ENCODE peak calls at places on chromosomes 12 and 14, in nine cellular contexts. One of them, this sample, is unnamed.

GRCh38 chr14:34324363-34324795 is 137.7 kb downstream of the SPTSSA start:
- DNase-seq in foreskin fibroblast: peak; percentile 64
- DNase-seq in non-pigmented ciliary epithelial cell: no peak
- DNase-seq in DMS 273 treated with DMSO at 0.1 percent for 48 hours: no peak
- DNase-seq in fibroblast of mammary gland: peak; percentile 50
- DNase-seq in effector memory CD8-positive, alpha-beta T cell: peak; percentile 10
- DNase-seq in HL-60: no peak
- DNase-seq in NCI-H2081: peak; percentile 22
- DNase-seq in HT1080: peak; percentile 34
- DNase-seq in this sample: no peak

GRCh38 chr12:95774311-95775045 is 16.1 kb downstream of the NTN4 start:
- DNase-seq in foreskin fibroblast: peak; percentile 43
- DNase-seq in non-pigmented ciliary epithelial cell: no peak
- DNase-seq in DMS 273 treated with DMSO at 0.1 percent for 48 hours: no peak
- DNase-seq in fibroblast of mammary gland: no peak
- DNase-seq in effector memory CD8-positive, alpha-beta T cell: no peak
- DNase-seq in HL-60: no peak
- DNase-seq in NCI-H2081: no peak
- DNase-seq in HT1080: no peak
- DNase-seq in this sample: no peak

GRCh38 chr12:108826115-108826806 is 31.1 kb downstream of the SSH1 start:
- DNase-seq in foreskin fibroblast: peak; percentile 98
- DNase-seq in non-pigmented ciliary epithelial cell: peak; percentile 89
- DNase-seq in DMS 273 treated with DMSO at 0.1 percent for 48 hours: peak; percentile 55
- DNase-seq in fibroblast of mammary gland: peak; percentile 98
- DNase-seq in effector memory CD8-positive, alpha-beta T cell: no peak
- DNase-seq in HL-60: no peak
- DNase-seq in NCI-H2081: no peak
- DNase-seq in HT1080: peak; percentile 95
- DNase-seq in this sample: peak; percentile 95

GRCh38 chr12:4824415-4824814 is 85.3 kb upstream of the KCNA1 start:
- DNase-seq in foreskin fibroblast: peak; percentile 43
- DNase-seq in non-pigmented ciliary epithelial cell: peak; percentile 69
- DNase-seq in DMS 273 treated with DMSO at 0.1 percent for 48 hours: no peak
- DNase-seq in fibroblast of mammary gland: peak; percentile 93
- DNase-seq in effector memory CD8-positive, alpha-beta T cell: no peak
- DNase-seq in HL-60: no peak
- DNase-seq in NCI-H2081: no peak
- DNase-seq in HT1080: peak; percentile 88
- DNase-seq in this sample: peak; percentile 24

GRCh38 chr14:101673873-101674272 is 87.6 kb upstream of the PPP2R5C start:
- DNase-seq in foreskin fibroblast: no peak
- DNase-seq in non-pigmented ciliary epithelial cell: no peak
- DNase-seq in DMS 273 treated with DMSO at 0.1 percent for 48 hours: no peak
- DNase-seq in fibroblast of mammary gland: no peak
- DNase-seq in effector memory CD8-positive, alpha-beta T cell: no peak
- DNase-seq in HL-60: no peak
- DNase-seq in NCI-H2081: no peak
- DNase-seq in HT1080: no peak
- DNase-seq in this sample: no peak

GRCh38 chr12:89192419-89192818 is 159.9 kb downstream of the DUSP6 start:
- DNase-seq in foreskin fibroblast: peak; percentile 48
- DNase-seq in non-pigmented ciliary epithelial cell: no peak
- DNase-seq in DMS 273 treated with DMSO at 0.1 percent for 48 hours: no peak
- DNase-seq in fibroblast of mammary gland: peak; percentile 23
- DNase-seq in effector memory CD8-positive, alpha-beta T cell: no peak
- DNase-seq in HL-60: no peak
- DNase-seq in NCI-H2081: no peak
- DNase-seq in HT1080: no peak
- DNase-seq in this sample: no peak

GRCh38 chr14:50082308-50082742 is 34.0 kb downstream of the VCPKMT start:
- DNase-seq in foreskin fibroblast: no peak
- DNase-seq in non-pigmented ciliary epithelial cell: no peak
- DNase-seq in DMS 273 treated with DMSO at 0.1 percent for 48 hours: no peak
- DNase-seq in fibroblast of mammary gland: no peak
- DNase-seq in effector memory CD8-positive, alpha-beta T cell: peak; percentile 69
- DNase-seq in HL-60: no peak
- DNase-seq in NCI-H2081: no peak
- DNase-seq in HT1080: no peak
- DNase-seq in this sample: no peak

GRCh38 chr12:113162102-113163029 is 12.8 kb downstream of the CFAP73 start:
- DNase-seq in foreskin fibroblast: peak; percentile 82
- DNase-seq in non-pigmented ciliary epithelial cell: no peak
- DNase-seq in DMS 273 treated with DMSO at 0.1 percent for 48 hours: no peak
- DNase-seq in fibroblast of mammary gland: peak; percentile 67
- DNase-seq in effector memory CD8-positive, alpha-beta T cell: no peak
- DNase-seq in HL-60: no peak
- DNase-seq in NCI-H2081: no peak
- DNase-seq in HT1080: peak; percentile 32
- DNase-seq in this sample: no peak

GRCh38 chr12:58412466-58412865 is 471.1 kb downstream of the ATP23 start:
- DNase-seq in foreskin fibroblast: no peak
- DNase-seq in non-pigmented ciliary epithelial cell: no peak
- DNase-seq in DMS 273 treated with DMSO at 0.1 percent for 48 hours: no peak
- DNase-seq in fibroblast of mammary gland: peak; percentile 13
- DNase-seq in effector memory CD8-positive, alpha-beta T cell: no peak
- DNase-seq in HL-60: no peak
- DNase-seq in NCI-H2081: no peak
- DNase-seq in HT1080: no peak
- DNase-seq in this sample: no peak

GRCh38 chr14:71730471-71730870 is 201.8 kb upstream of the RGS6 start:
- DNase-seq in foreskin fibroblast: no peak
- DNase-seq in non-pigmented ciliary epithelial cell: no peak
- DNase-seq in DMS 273 treated with DMSO at 0.1 percent for 48 hours: no peak
- DNase-seq in fibroblast of mammary gland: no peak
- DNase-seq in effector memory CD8-positive, alpha-beta T cell: no peak
- DNase-seq in HL-60: no peak
- DNase-seq in NCI-H2081: no peak
- DNase-seq in HT1080: peak; percentile 45
- DNase-seq in this sample: peak; percentile 41

GRCh38 chr12:94267907-94268575 is 119.7 kb downstream of the PLXNC1 start:
- DNase-seq in foreskin fibroblast: peak; percentile 36
- DNase-seq in non-pigmented ciliary epithelial cell: no peak
- DNase-seq in DMS 273 treated with DMSO at 0.1 percent for 48 hours: no peak
- DNase-seq in fibroblast of mammary gland: peak; percentile 23
- DNase-seq in effector memory CD8-positive, alpha-beta T cell: no peak
- DNase-seq in HL-60: no peak
- DNase-seq in NCI-H2081: no peak
- DNase-seq in HT1080: no peak
- DNase-seq in this sample: no peak

GRCh38 chr14:74522740-74523139 is 29.2 kb downstream of the ISCA2 start:
- DNase-seq in foreskin fibroblast: no peak
- DNase-seq in non-pigmented ciliary epithelial cell: no peak
- DNase-seq in DMS 273 treated with DMSO at 0.1 percent for 48 hours: no peak
- DNase-seq in fibroblast of mammary gland: no peak
- DNase-seq in effector memory CD8-positive, alpha-beta T cell: no peak
- DNase-seq in HL-60: no peak
- DNase-seq in NCI-H2081: no peak
- DNase-seq in HT1080: no peak
- DNase-seq in this sample: no peak

GRCh38 chr14:21476526-21476924 is 234 bp downstream of the RAB2B start:
- DNase-seq in foreskin fibroblast: peak; percentile 84
- DNase-seq in non-pigmented ciliary epithelial cell: no peak
- DNase-seq in DMS 273 treated with DMSO at 0.1 percent for 48 hours: no peak
- DNase-seq in fibroblast of mammary gland: no peak
- DNase-seq in effector memory CD8-positive, alpha-beta T cell: no peak
- DNase-seq in HL-60: no peak
- DNase-seq in NCI-H2081: peak; percentile 81
- DNase-seq in HT1080: no peak
- DNase-seq in this sample: no peak

GRCh38 chr12:122421815-122422737 is at the start of gene CLIP1:
- DNase-seq in foreskin fibroblast: peak; percentile 93
- DNase-seq in non-pigmented ciliary epithelial cell: no peak
- DNase-seq in DMS 273 treated with DMSO at 0.1 percent for 48 hours: no peak
- DNase-seq in fibroblast of mammary gland: peak; percentile 63
- DNase-seq in effector memory CD8-positive, alpha-beta T cell: peak; percentile 55
- DNase-seq in HL-60: peak; percentile 27
- DNase-seq in NCI-H2081: peak; percentile 72
- DNase-seq in HT1080: peak; percentile 77
- DNase-seq in this sample: peak; percentile 44

GRCh38 chr12:54294152-54294913 is 6.5 kb downstream of the NFE2 start:
- DNase-seq in foreskin fibroblast: peak; percentile 56
- DNase-seq in non-pigmented ciliary epithelial cell: no peak
- DNase-seq in DMS 273 treated with DMSO at 0.1 percent for 48 hours: no peak
- DNase-seq in fibroblast of mammary gland: peak; percentile 44
- DNase-seq in effector memory CD8-positive, alpha-beta T cell: peak; percentile 49
- DNase-seq in HL-60: no peak
- DNase-seq in NCI-H2081: peak; percentile 35
- DNase-seq in HT1080: no peak
- DNase-seq in this sample: no peak

GRCh38 chr12:105272152-105272551 is 36.2 kb upstream of the APPL2 start:
- DNase-seq in foreskin fibroblast: no peak
- DNase-seq in non-pigmented ciliary epithelial cell: no peak
- DNase-seq in DMS 273 treated with DMSO at 0.1 percent for 48 hours: no peak
- DNase-seq in fibroblast of mammary gland: no peak
- DNase-seq in effector memory CD8-positive, alpha-beta T cell: no peak
- DNase-seq in HL-60: no peak
- DNase-seq in NCI-H2081: no peak
- DNase-seq in HT1080: no peak
- DNase-seq in this sample: no peak

GRCh38 chr12:10540776-10541205 is 35.1 kb downstream of the EIF2S3B start:
- DNase-seq in foreskin fibroblast: peak; percentile 40
- DNase-seq in non-pigmented ciliary epithelial cell: no peak
- DNase-seq in DMS 273 treated with DMSO at 0.1 percent for 48 hours: no peak
- DNase-seq in fibroblast of mammary gland: peak; percentile 89
- DNase-seq in effector memory CD8-positive, alpha-beta T cell: no peak
- DNase-seq in HL-60: no peak
- DNase-seq in NCI-H2081: no peak
- DNase-seq in HT1080: peak; percentile 84
- DNase-seq in this sample: peak; percentile 32

GRCh38 chr12:120620624-120621023 is 19.8 kb upstream of the CABP1 start:
- DNase-seq in foreskin fibroblast: no peak
- DNase-seq in non-pigmented ciliary epithelial cell: no peak
- DNase-seq in DMS 273 treated with DMSO at 0.1 percent for 48 hours: no peak
- DNase-seq in fibroblast of mammary gland: no peak
- DNase-seq in effector memory CD8-positive, alpha-beta T cell: no peak
- DNase-seq in HL-60: no peak
- DNase-seq in NCI-H2081: no peak
- DNase-seq in HT1080: no peak
- DNase-seq in this sample: no peak

GRCh38 chr14:24556756-24557155 is 19.3 kb downstream of the CTSG start:
- DNase-seq in foreskin fibroblast: peak; percentile 18
- DNase-seq in non-pigmented ciliary epithelial cell: no peak
- DNase-seq in DMS 273 treated with DMSO at 0.1 percent for 48 hours: no peak
- DNase-seq in fibroblast of mammary gland: peak; percentile 2
- DNase-seq in effector memory CD8-positive, alpha-beta T cell: no peak
- DNase-seq in HL-60: no peak
- DNase-seq in NCI-H2081: no peak
- DNase-seq in HT1080: peak; percentile 80
- DNase-seq in this sample: no peak

GRCh38 chr12:124809391-124809790 is 54.3 kb downstream of the SCARB1 start:
- DNase-seq in foreskin fibroblast: no peak
- DNase-seq in non-pigmented ciliary epithelial cell: no peak
- DNase-seq in DMS 273 treated with DMSO at 0.1 percent for 48 hours: no peak
- DNase-seq in fibroblast of mammary gland: no peak
- DNase-seq in effector memory CD8-positive, alpha-beta T cell: no peak
- DNase-seq in HL-60: no peak
- DNase-seq in NCI-H2081: no peak
- DNase-seq in HT1080: no peak
- DNase-seq in this sample: no peak

This sample was measured in GM04504.